ENCODE peak calls at places on chromosomes 2 and 18, in ten cellular contexts. A is adrenal gland, B is HCT116, K is mammary epithelial cell, L is prostate gland, N is fibroblast of lung, T is ovary, S is brain microvascular endothelial cell, G is upper lobe of right lung, X is GM23248. O is an unnamed sample.

GRCh38 chr2:135164431-135164830 is 112.3 kb downstream of the RAB3GAP1 start:
- DNase-seq in K (peak; percentile 95), B (no peak), G (no peak), L (no peak), S (peak; percentile 85), A (no peak), X (peak; percentile 95), T (no peak), N (no peak), O (peak; percentile 37)

GRCh38 chr18:58842978-58843661 is 21.6 kb upstream of the ZNF532 start:
- DNase-seq in K (no peak), A (peak; percentile 13), T (peak; percentile 45), X (no peak), G (no peak), B (no peak), N (no peak), L (no peak), S (no peak), O (no peak)

GRCh38 chr2:96869824-96870630 is at the start of gene SEMA4C:
- DNase-seq in G (peak; percentile 84), B (no peak), L (peak; percentile 70), T (peak; percentile 83), X (peak; percentile 75), S (no peak), A (peak; percentile 65), K (no peak), N (peak; percentile 41), O (no peak)

GRCh38 chr2:236305964-236306605 is 41.9 kb upstream of the ASB18 start:
- DNase-seq in N (no peak), S (no peak), L (no peak), K (no peak), G (no peak), T (no peak), X (no peak), B (no peak), A (no peak), O (no peak)

GRCh38 chr2:58870704-58871103 is 629.6 kb upstream of the FANCL start:
- DNase-seq in T (no peak), K (no peak), A (no peak), X (peak; percentile 5), B (peak; percentile 18), G (no peak), N (no peak), L (no peak), S (peak; percentile 4), O (no peak)

GRCh38 chr2:105768961-105769452 is 24.3 kb downstream of the NCK2 start:
- DNase-seq in S (peak; percentile 41), X (peak; percentile 58), T (no peak), A (no peak), N (no peak), L (no peak), K (no peak), G (no peak), B (no peak), O (no peak)

GRCh38 chr18:59426855-59427254 is 67.8 kb upstream of the LMAN1 start:
- DNase-seq in B (no peak), L (no peak), G (no peak), T (no peak), N (no peak), A (no peak), K (peak; percentile 30), X (no peak), S (no peak), O (no peak)

GRCh38 chr2:26764906-26765305 is 822 bp downstream of the SLC35F6 start:
- DNase-seq in B (no peak), S (no peak), K (no peak), L (no peak), X (no peak), A (no peak), T (no peak), N (no peak), G (no peak), O (no peak)

GRCh38 chr2:54619660-54620231 is 103.7 kb upstream of the EML6 start:
- DNase-seq in T (no peak), A (no peak), N (no peak), B (no peak), X (no peak), G (no peak), S (no peak), L (no peak), K (no peak), O (no peak)

GRCh38 chr2:226791056-226791486 is 8.5 kb downstream of the IRS1 start:
- DNase-seq in N (peak; percentile 76), A (peak; percentile 49), S (peak; percentile 59), T (no peak), L (peak; percentile 22), K (peak; percentile 59), B (no peak), G (peak; percentile 76), X (peak; percentile 85), O (peak; percentile 75)

GRCh38 chr2:172351586-172351985 is 75.8 kb upstream of the ITGA6 start:
- DNase-seq in X (no peak), B (no peak), N (no peak), S (no peak), T (no peak), K (no peak), A (no peak), G (no peak), L (no peak), O (no peak)
- H3K4me3 ChIP-seq in X (no peak overlapping the region), B (no peak overlapping the region), N (no peak overlapping the region), S (no peak overlapping the region), T (no peak overlapping the region), K (no peak overlapping the region), A (no peak overlapping the region), G (no peak overlapping the region), L (no peak overlapping the region), O (no peak overlapping the region)

GRCh38 chr2:190858817-190859216 is 21.8 kb upstream of the GLS start:
- DNase-seq in S (peak; percentile 60), X (peak; percentile 92), G (no peak), B (no peak), A (no peak), K (peak; percentile 82), L (no peak), T (no peak), N (peak; percentile 63), O (peak; percentile 86)

GRCh38 chr2:190859347-190860297 is 21.0 kb upstream of the GLS start:
- DNase-seq in T (peak; percentile 46), G (no peak), N (no peak), K (peak; percentile 41), S (no peak), L (no peak), B (no peak), A (no peak), X (peak; percentile 67), O (peak; percentile 83)

GRCh38 chr2:190862591-190862991 is 18.0 kb upstream of the GLS start:
- DNase-seq in X (peak; percentile 63), K (peak; percentile 79), L (no peak), G (no peak), N (no peak), A (no peak), T (no peak), S (peak; percentile 32), B (no peak), O (peak; percentile 40)

GRCh38 chr2:190862067-190862466 is 18.6 kb upstream of the GLS start:
- DNase-seq in X (no peak), T (no peak), K (no peak), N (no peak), A (no peak), S (no peak), L (no peak), B (no peak), G (no peak), O (no peak)

GRCh38 chr2:190860985-190861721 is 19.5 kb upstream of the GLS start:
- DNase-seq in T (no peak), G (no peak), N (no peak), X (peak; percentile 78), B (no peak), S (peak; percentile 67), L (no peak), A (no peak), K (peak; percentile 48), O (peak; percentile 76)
- H3K4me3 ChIP-seq in T (no peak overlapping the region), G (no peak overlapping the region), N (no peak overlapping the region), X (peak overlapping the region; percentile 19), B (no peak overlapping the region), S (no peak overlapping the region), L (no peak overlapping the region), A (no peak overlapping the region), K (no peak overlapping the region), O (no peak overlapping the region)

DNA sequence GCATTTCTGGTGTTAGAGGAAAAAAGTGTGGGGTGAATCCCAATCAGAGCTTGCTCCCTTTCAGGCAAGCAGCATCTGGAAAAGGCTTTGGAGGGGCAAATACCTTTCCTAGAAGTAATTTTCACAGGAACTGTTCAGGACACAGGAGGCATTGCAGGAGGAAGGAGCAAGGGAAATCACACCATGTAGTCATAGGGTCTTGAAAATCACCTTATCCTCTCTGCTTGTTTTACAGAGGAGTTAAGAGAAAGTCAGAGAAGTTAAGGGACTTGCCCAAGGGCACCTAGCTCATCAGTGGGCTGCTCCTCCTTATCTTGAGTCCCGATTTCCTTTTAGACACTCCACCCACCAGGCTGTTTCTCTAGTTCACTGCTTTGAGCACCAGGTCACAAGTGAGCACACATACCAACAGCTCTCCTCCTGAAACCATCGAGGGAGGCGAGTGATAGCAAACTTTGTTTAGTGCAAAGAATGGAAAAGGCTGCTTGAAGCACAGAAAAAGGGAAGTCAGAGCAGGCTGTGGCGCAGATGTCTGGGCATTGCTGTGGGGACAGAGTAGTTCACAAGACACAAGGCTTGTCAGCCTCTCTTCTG is 89.2 kb upstream of the CXCR4 start:
- DNase-seq in T (no peak), G (peak; percentile 67), K (no peak), B (no peak), S (no peak), X (no peak), L (no peak), N (no peak), A (no peak), O (no peak)
- H3K4me3 ChIP-seq in T (no peak overlapping the region), G (no peak overlapping the region), K (no peak overlapping the region), B (no peak overlapping the region), S (no peak overlapping the region), X (no peak overlapping the region), L (no peak overlapping the region), N (no peak overlapping the region), A (no peak overlapping the region), O (no peak overlapping the region)

DNA sequence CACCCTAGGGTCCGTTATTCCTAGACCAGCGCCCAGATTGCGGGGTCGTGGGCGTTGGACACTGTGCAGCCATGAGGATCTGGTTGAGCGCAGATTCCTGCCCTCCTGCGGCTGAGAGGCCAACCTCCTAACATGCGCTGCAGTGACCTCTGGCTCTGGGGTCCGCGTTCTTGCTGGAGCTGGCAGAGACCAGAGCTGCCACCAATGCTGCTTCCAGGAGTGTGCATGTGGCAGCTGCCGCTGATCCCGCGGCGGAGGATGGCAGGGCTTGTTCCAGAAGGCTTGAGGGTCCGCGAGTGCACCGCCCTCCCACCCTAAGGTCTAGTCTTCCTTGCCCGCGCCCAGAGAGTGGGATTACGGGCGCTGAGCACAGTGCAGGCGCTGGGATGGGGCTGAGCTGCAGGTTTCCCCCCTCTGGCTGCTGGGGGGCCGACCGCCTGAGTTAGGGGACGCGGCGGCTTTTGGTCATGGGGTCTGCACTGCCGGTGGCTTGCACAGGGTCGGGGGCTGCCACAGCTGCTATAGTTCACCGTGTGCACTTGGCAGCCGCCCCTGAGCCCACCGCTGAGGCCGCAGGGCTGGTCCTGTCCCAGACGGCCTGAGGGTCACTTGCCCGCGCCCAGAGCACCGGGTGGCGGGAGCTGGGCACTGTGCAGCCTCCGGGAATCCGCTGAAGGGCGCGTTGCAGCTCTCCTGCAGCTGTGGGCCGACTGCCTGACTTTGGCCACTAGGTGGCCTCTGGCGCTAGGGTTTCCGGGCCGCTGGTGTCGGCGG is 145.9 kb downstream of the CCDC74A start:
- DNase-seq in K (peak; percentile 60), L (peak; percentile 75), T (peak; percentile 83), A (peak; percentile 86), B (peak; percentile 48), S (peak; percentile 54), X (peak; percentile 82), N (peak; percentile 59), G (peak; percentile 91), O (peak; percentile 55)
- H3K4me3 ChIP-seq in K (peak overlapping the region; percentile 40), L (peak overlapping the region; percentile 29), T (peak overlapping the region; percentile 28), A (peak overlapping the region; percentile 48), B (no peak overlapping the region), S (peak overlapping the region; percentile 39), X (peak overlapping the region; percentile 25), N (peak overlapping the region; percentile 29), G (peak overlapping the region; percentile 22), O (peak overlapping the region; percentile 41)

GRCh38 chr2:98897746-98898145 is 38.3 kb downstream of the CRACDL start:
- DNase-seq in N (no peak), S (no peak), X (no peak), B (no peak), K (no peak), A (no peak), T (no peak), G (peak; percentile 16), L (no peak), O (no peak)
- H3K4me3 ChIP-seq in N (no peak overlapping the region), S (no peak overlapping the region), X (no peak overlapping the region), B (no peak overlapping the region), K (no peak overlapping the region), A (no peak overlapping the region), T (no peak overlapping the region), G (no peak overlapping the region), L (no peak overlapping the region), O (no peak overlapping the region)

O was measured in fibroblast of the aortic adventitia.